ENCODE peak calls at places on chromosomes 13 and 19, in seven cellular contexts. One of them, this sample, is unnamed.

GRCh38 chr13:46160474-46161066 is 21.4 kb downstream of the LCP1 start:
- DNase-seq in hippocampal formation: no peak
- DNase-seq in heart right ventricle: peak
- DNase-seq in AG04450: peak
- DNase-seq in gastrocnemius medialis: no peak
- DNase-seq in activated T-cell treated with anti-CD3 and anti-CD28 coated beads, Interleukin-2, amount 50 U/mL, for 72 hours: peak
- DNase-seq in nephron progenitor cell: peak
- DNase-seq in this sample: no peak

GRCh38 chr19:38658462-38659306 is 11.2 kb downstream of the ACTN4 start:
- DNase-seq in hippocampal formation: no peak
- DNase-seq in heart right ventricle: peak
- DNase-seq in AG04450: peak
- DNase-seq in gastrocnemius medialis: no peak
- DNase-seq in activated T-cell treated with anti-CD3 and anti-CD28 coated beads, Interleukin-2, amount 50 U/mL, for 72 hours: no peak
- DNase-seq in nephron progenitor cell: no peak
- DNase-seq in this sample: peak

GRCh38 chr13:99289265-99289664 is 17.9 kb downstream of the GPR183 start:
- DNase-seq in hippocampal formation: no peak
- DNase-seq in heart right ventricle: no peak
- DNase-seq in AG04450: no peak
- DNase-seq in gastrocnemius medialis: no peak
- DNase-seq in activated T-cell treated with anti-CD3 and anti-CD28 coated beads, Interleukin-2, amount 50 U/mL, for 72 hours: no peak
- DNase-seq in nephron progenitor cell: no peak
- DNase-seq in this sample: no peak

GRCh38 chr19:35004517-35005255 is 4.6 kb downstream of the GRAMD1A start:
- DNase-seq in hippocampal formation: no peak
- DNase-seq in heart right ventricle: no peak
- DNase-seq in AG04450: no peak
- DNase-seq in gastrocnemius medialis: no peak
- DNase-seq in activated T-cell treated with anti-CD3 and anti-CD28 coated beads, Interleukin-2, amount 50 U/mL, for 72 hours: no peak
- DNase-seq in nephron progenitor cell: no peak
- DNase-seq in this sample: no peak

GRCh38 chr19:54952591-54953344 is 5.4 kb upstream of the NLRP7 start:
- DNase-seq in hippocampal formation: peak
- DNase-seq in heart right ventricle: no peak
- DNase-seq in AG04450: no peak
- DNase-seq in gastrocnemius medialis: no peak
- DNase-seq in activated T-cell treated with anti-CD3 and anti-CD28 coated beads, Interleukin-2, amount 50 U/mL, for 72 hours: no peak
- DNase-seq in nephron progenitor cell: no peak
- DNase-seq in this sample: no peak

GRCh38 chr19:8334458-8335342 is 8.4 kb downstream of the KANK3 start:
- DNase-seq in hippocampal formation: no peak
- DNase-seq in heart right ventricle: no peak
- DNase-seq in AG04450: no peak
- DNase-seq in gastrocnemius medialis: no peak
- DNase-seq in activated T-cell treated with anti-CD3 and anti-CD28 coated beads, Interleukin-2, amount 50 U/mL, for 72 hours: peak
- DNase-seq in nephron progenitor cell: peak
- DNase-seq in this sample: peak

GRCh38 chr19:1944088-1944915 is 3.3 kb downstream of the CSNK1G2 start:
- DNase-seq in hippocampal formation: no peak
- DNase-seq in heart right ventricle: no peak
- DNase-seq in AG04450: no peak
- DNase-seq in gastrocnemius medialis: no peak
- DNase-seq in activated T-cell treated with anti-CD3 and anti-CD28 coated beads, Interleukin-2, amount 50 U/mL, for 72 hours: no peak
- DNase-seq in nephron progenitor cell: no peak
- DNase-seq in this sample: no peak

GRCh38 chr19:2191456-2191931 is 27.8 kb downstream of the DOT1L start:
- DNase-seq in hippocampal formation: no peak
- DNase-seq in heart right ventricle: no peak
- DNase-seq in AG04450: no peak
- DNase-seq in gastrocnemius medialis: no peak
- DNase-seq in activated T-cell treated with anti-CD3 and anti-CD28 coated beads, Interleukin-2, amount 50 U/mL, for 72 hours: no peak
- DNase-seq in nephron progenitor cell: no peak
- DNase-seq in this sample: no peak

GRCh38 chr19:43941209-43941608 is 6.1 kb upstream of the ZNF45 start:
- DNase-seq in hippocampal formation: no peak
- DNase-seq in heart right ventricle: no peak
- DNase-seq in AG04450: no peak
- DNase-seq in gastrocnemius medialis: no peak
- DNase-seq in activated T-cell treated with anti-CD3 and anti-CD28 coated beads, Interleukin-2, amount 50 U/mL, for 72 hours: no peak
- DNase-seq in nephron progenitor cell: no peak
- DNase-seq in this sample: no peak

GRCh38 chr13:28423010-28423409 is 71.9 kb downstream of the FLT1 start:
- DNase-seq in hippocampal formation: peak
- DNase-seq in heart right ventricle: peak
- DNase-seq in AG04450: no peak
- DNase-seq in gastrocnemius medialis: peak
- DNase-seq in activated T-cell treated with anti-CD3 and anti-CD28 coated beads, Interleukin-2, amount 50 U/mL, for 72 hours: peak
- DNase-seq in nephron progenitor cell: no peak
- DNase-seq in this sample: no peak

GRCh38 chr13:23654111-23655110 is 84.2 kb downstream of the TNFRSF19 start:
- DNase-seq in hippocampal formation: no peak
- DNase-seq in heart right ventricle: peak
- DNase-seq in AG04450: no peak
- DNase-seq in gastrocnemius medialis: no peak
- DNase-seq in activated T-cell treated with anti-CD3 and anti-CD28 coated beads, Interleukin-2, amount 50 U/mL, for 72 hours: no peak
- DNase-seq in nephron progenitor cell: no peak
- DNase-seq in this sample: no peak

GRCh38 chr19:22814124-22814523 is 18.0 kb upstream of the ZNF723 start:
- DNase-seq in hippocampal formation: no peak
- DNase-seq in heart right ventricle: no peak
- DNase-seq in AG04450: no peak
- DNase-seq in gastrocnemius medialis: no peak
- DNase-seq in activated T-cell treated with anti-CD3 and anti-CD28 coated beads, Interleukin-2, amount 50 U/mL, for 72 hours: no peak
- DNase-seq in nephron progenitor cell: no peak
- DNase-seq in this sample: no peak

GRCh38 chr13:114309806-114310410 is 4.4 kb upstream of the CHAMP1 start:
- DNase-seq in hippocampal formation: no peak
- DNase-seq in heart right ventricle: no peak
- DNase-seq in AG04450: no peak
- DNase-seq in gastrocnemius medialis: no peak
- DNase-seq in activated T-cell treated with anti-CD3 and anti-CD28 coated beads, Interleukin-2, amount 50 U/mL, for 72 hours: no peak
- DNase-seq in nephron progenitor cell: no peak
- DNase-seq in this sample: no peak

GRCh38 chr19:31337007-31337914 is 12.0 kb downstream of the TSHZ3 start:
- DNase-seq in hippocampal formation: no peak
- DNase-seq in heart right ventricle: no peak
- DNase-seq in AG04450: no peak
- DNase-seq in gastrocnemius medialis: no peak
- DNase-seq in activated T-cell treated with anti-CD3 and anti-CD28 coated beads, Interleukin-2, amount 50 U/mL, for 72 hours: no peak
- DNase-seq in nephron progenitor cell: peak
- DNase-seq in this sample: no peak

GRCh38 chr13:73101608-73102007 is 42.8 kb downstream of the KLF5 start:
- DNase-seq in hippocampal formation: no peak
- DNase-seq in heart right ventricle: no peak
- DNase-seq in AG04450: no peak
- DNase-seq in gastrocnemius medialis: no peak
- DNase-seq in activated T-cell treated with anti-CD3 and anti-CD28 coated beads, Interleukin-2, amount 50 U/mL, for 72 hours: no peak
- DNase-seq in nephron progenitor cell: no peak
- DNase-seq in this sample: no peak

GRCh38 chr13:80979035-80979641 is 638.2 kb upstream of the SPRY2 start:
- DNase-seq in hippocampal formation: peak
- DNase-seq in heart right ventricle: peak
- DNase-seq in AG04450: peak
- DNase-seq in gastrocnemius medialis: no peak
- DNase-seq in activated T-cell treated with anti-CD3 and anti-CD28 coated beads, Interleukin-2, amount 50 U/mL, for 72 hours: peak
- DNase-seq in nephron progenitor cell: peak
- DNase-seq in this sample: peak

GRCh38 chr13:98480915-98481510 is 95.9 kb downstream of the STK24 start:
- DNase-seq in hippocampal formation: no peak
- DNase-seq in heart right ventricle: no peak
- DNase-seq in AG04450: no peak
- DNase-seq in gastrocnemius medialis: no peak
- DNase-seq in activated T-cell treated with anti-CD3 and anti-CD28 coated beads, Interleukin-2, amount 50 U/mL, for 72 hours: peak
- DNase-seq in nephron progenitor cell: no peak
- DNase-seq in this sample: no peak